ENCODE peak calls at places on chromosome 1, in five cellular contexts. Y is breast epithelium, J is gastrocnemius medialis, R is psoas muscle, P is spleen. G is an unnamed sample.
A peak's percentile ranks its signal among the peaks of the same experiment; 100 is the strongest.

GRCh38 chr1:36203554-36204346 is 20.5 kb upstream of the THRAP3 start:
- DNase-seq in Y (peak; percentile 58), J (peak; percentile 97), R (peak; percentile 76), P (peak; percentile 87), G (peak; percentile 88)

GRCh38 chr1:221563476-221563921 is 178.4 kb downstream of the DUSP10 start:
- DNase-seq in Y (no peak), J (peak; percentile 24), R (no peak), P (no peak), G (no peak)

GRCh38 chr1:196546272-196547245 is 61.7 kb downstream of the KCNT2 start:
- DNase-seq in Y (no peak), J (no peak), R (no peak), P (no peak), G (no peak)

GRCh38 chr1:222087207-222087920 is 345.5 kb upstream of the DUSP10 start:
- DNase-seq in Y (no peak), J (no peak), R (no peak), P (no peak), G (no peak)

GRCh38 chr1:196877964-196878363 is 9.9 kb upstream of the CFHR4 start:
- DNase-seq in Y (no peak), J (no peak), R (no peak), P (peak; percentile 70), G (no peak)

GRCh38 chr1:16498573-16499359 is 15.3 kb downstream of the RNU1-1 start:
- DNase-seq in Y (peak; percentile 79), J (peak; percentile 76), R (peak; percentile 91), P (peak; percentile 97), G (peak; percentile 92)

GRCh38 chr1:158527190-158527815 is 26.9 kb downstream of the OR6Y1 start:
- DNase-seq in Y (no peak), J (no peak), R (no peak), P (no peak), G (no peak)

GRCh38 chr1:154419620-154420020 is 14.5 kb downstream of the IL6R start:
- DNase-seq in Y (peak; percentile 85), J (peak; percentile 98), R (peak; percentile 88), P (peak; percentile 89), G (peak; percentile 95)

GRCh38 chr1:27940297-27940696 is 5.5 kb downstream of the SMPDL3B start:
- DNase-seq in Y (no peak), J (no peak), R (no peak), P (peak; percentile 88), G (no peak)

GRCh38 chr1:7434566-7434965 is 336.5 kb upstream of the VAMP3 start:
- DNase-seq in Y (no peak), J (no peak), R (no peak), P (peak; percentile 6), G (no peak)

GRCh38 chr1:62229468-62229867 is 34.8 kb downstream of the L1TD1 start:
- DNase-seq in Y (no peak), J (no peak), R (no peak), P (no peak), G (no peak)

GRCh38 chr1:115277276-115277675 is 60.8 kb downstream of the NGF start:
- DNase-seq in Y (no peak), J (no peak), R (no peak), P (no peak), G (no peak)

GRCh38 chr1:16677552-16678423 is 11.0 kb upstream of the RNU1-3 start:
- DNase-seq in Y (no peak), J (no peak), R (no peak), P (peak; percentile 62), G (no peak)

GRCh38 chr1:203569490-203570318 is 56.9 kb upstream of the ATP2B4 start:
- DNase-seq in Y (no peak), J (no peak), R (no peak), P (peak; percentile 53), G (no peak)

GRCh38 chr1:25462732-25463131 is 32.0 kb downstream of the MACO1 start:
- DNase-seq in Y (no peak), J (no peak), R (no peak), P (no peak), G (no peak)

GRCh38 chr1:56933606-56934005 is 32.2 kb downstream of the C8B start:
- DNase-seq in Y (no peak), J (no peak), R (no peak), P (no peak), G (no peak)

GRCh38 chr1:66537718-66538117 is 3.8 kb downstream of the SGIP1 start:
- DNase-seq in Y (no peak), J (no peak), R (no peak), P (no peak), G (no peak)

GRCh38 chr1:11178021-11179015 is 10.8 kb upstream of the ANGPTL7 start:
- DNase-seq in Y (no peak), J (no peak), R (no peak), P (no peak), G (no peak)

GRCh38 chr1:54327386-54328116 is 78.6 kb downstream of the SSBP3 start:
- DNase-seq in Y (no peak), J (no peak), R (no peak), P (no peak), G (no peak)

GRCh38 chr1:163085041-163085903 is 16.1 kb downstream of the RGS4 start:
- DNase-seq in Y (no peak), J (no peak), R (no peak), P (no peak), G (peak; percentile 66)

GRCh38 chr1:54253480-54253879 is 53.5 kb downstream of the MRPL37 start:
- DNase-seq in Y (no peak), J (peak; percentile 63), R (peak; percentile 63), P (no peak), G (peak; percentile 79)

GRCh38 chr1:115906627-115907026 is 65.7 kb upstream of the NHLH2 start:
- DNase-seq in Y (no peak), J (no peak), R (no peak), P (no peak), G (no peak)

GRCh38 chr1:112893288-112894009 is 62.5 kb downstream of the SLC16A1 start:
- DNase-seq in Y (no peak), J (no peak), R (no peak), P (no peak), G (no peak)

GRCh38 chr1:5832916-5833895 is 159.0 kb downstream of the NPHP4 start:
- DNase-seq in Y (no peak), J (no peak), R (no peak), P (no peak), G (no peak)

GRCh38 chr1:151773698-151774097 is 10.4 kb upstream of the MRPL9 start:
- DNase-seq in Y (no peak), J (no peak), R (no peak), P (no peak), G (no peak)

GRCh38 chr1:183569141-183569540 is 21.1 kb downstream of the NCF2 start:
- DNase-seq in Y (no peak), J (no peak), R (no peak), P (no peak), G (no peak)

GRCh38 chr1:2783069-2783434 is 18.4 kb downstream of the TTC34 start:
- DNase-seq in Y (no peak), J (no peak), R (peak; percentile 2), P (peak; percentile 54), G (no peak)
- TF ChIP-seq CTCF in Y (no peak), J (no peak), R (no peak), P (no peak), G (no peak)

DNA sequence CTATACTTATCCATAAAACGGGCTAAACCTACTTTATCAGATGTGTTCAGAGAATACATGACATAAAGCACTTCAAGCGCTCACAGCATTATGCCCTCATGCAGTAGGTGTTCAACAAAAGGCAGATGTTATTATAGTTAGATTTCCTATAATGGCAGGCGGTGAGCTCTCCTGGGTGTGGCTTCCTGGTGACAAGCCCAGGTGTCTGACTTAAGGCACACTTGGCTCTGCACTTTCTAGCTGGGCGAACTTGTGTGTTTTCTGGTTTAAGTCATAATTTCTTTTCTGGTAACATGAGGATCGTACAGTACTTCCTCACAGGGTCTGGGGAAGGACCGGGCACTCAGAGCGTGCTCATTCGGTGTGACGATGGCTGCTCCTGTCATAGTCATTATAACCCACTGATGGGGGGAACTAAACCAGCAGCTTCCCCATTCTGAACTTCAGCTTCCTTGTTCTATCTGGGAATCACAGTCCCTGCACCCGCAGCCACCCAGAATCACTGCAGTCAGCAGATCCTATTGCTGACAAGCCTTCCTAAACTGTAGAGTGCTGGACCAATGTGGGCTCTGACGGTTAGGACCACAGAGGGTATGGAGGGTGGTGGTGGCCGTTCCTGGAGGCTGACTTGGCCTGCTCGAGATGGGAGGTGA is 52.8 kb downstream of the IGSF21 start:
- DNase-seq in Y (no peak), J (peak; percentile 44), R (peak; percentile 34), P (no peak), G (peak; percentile 78)
- H3K27ac ChIP-seq in Y (no peak overlapping the region), J (no peak overlapping the region), R (no peak overlapping the region), P (peak overlapping the region; percentile 70), G (no peak overlapping the region)

GRCh38 chr1:3563610-3564009 is 47.7 kb downstream of the MEGF6 start:
- DNase-seq in Y (no peak), J (no peak), R (no peak), P (no peak), G (no peak)

GRCh38 chr1:3561801-3562200 is 49.5 kb downstream of the MEGF6 start:
- DNase-seq in Y (no peak), J (no peak), R (no peak), P (no peak), G (no peak)

GRCh38 chr1:3560981-3561380 is 50.3 kb downstream of the MEGF6 start:
- DNase-seq in Y (no peak), J (no peak), R (no peak), P (no peak), G (no peak)

GRCh38 chr1:3563125-3563524 is 48.2 kb downstream of the MEGF6 start:
- DNase-seq in Y (no peak), J (no peak), R (no peak), P (no peak), G (no peak)

GRCh38 chr1:3562712-3563111 is 48.6 kb downstream of the MEGF6 start:
- DNase-seq in Y (no peak), J (no peak), R (no peak), P (no peak), G (no peak)
- H3K4me1 ChIP-seq in Y (no peaks in the 10 kb centered on the region), J (no peaks in the 10 kb centered on the region), R (no peaks in the 10 kb centered on the region), P (no peaks in the 10 kb centered on the region), G (peaks cover 4% of the 10 kb centered on the region)

GRCh38 chr1:65528104-65528503 is 107.6 kb downstream of the LEPR start:
- DNase-seq in Y (no peak), J (no peak), R (no peak), P (no peak), G (no peak)
- TF ChIP-seq CTCF in Y (no peak), J (no peak), R (peak; percentile 25), P (no peak), G (no peak)

DNA sequence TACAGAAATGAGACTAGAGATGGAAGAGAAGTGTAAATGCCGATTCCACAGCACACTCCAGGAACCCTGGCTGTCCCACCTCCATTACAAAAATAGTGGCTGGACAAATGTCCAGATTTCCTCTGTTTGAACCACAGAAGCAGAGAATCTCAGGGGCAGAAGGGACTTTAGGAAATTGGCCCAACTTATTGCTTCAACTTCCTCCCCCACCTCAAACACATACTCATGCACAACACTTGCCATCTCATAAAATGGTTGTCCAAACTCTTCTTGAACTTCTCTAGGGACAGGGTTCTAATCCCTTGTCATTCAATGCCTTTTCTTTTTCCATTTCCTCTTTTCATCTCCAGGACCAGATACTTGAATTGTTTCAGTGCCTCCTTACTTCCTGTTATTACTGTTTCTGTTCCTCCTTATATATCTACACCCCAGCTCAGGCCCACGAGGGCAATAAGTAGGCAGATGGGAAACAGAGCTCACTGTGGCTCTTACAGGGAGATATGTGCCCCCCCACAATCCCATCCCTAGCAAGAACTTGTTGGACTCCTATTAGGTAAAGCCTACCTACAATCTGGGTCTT is 8.5 kb upstream of the B4GALT3 start:
- DNase-seq in Y (no peak), J (no peak), R (no peak), P (peak; percentile 72), G (peak; percentile 42)
- H3K27ac ChIP-seq in Y (peak overlapping the region; percentile 64), J (peak overlapping the region; percentile 77), R (peak overlapping the region; percentile 69), P (peak overlapping the region; percentile 91), G (no peak overlapping the region)